ENCODE peak calls at places on chromosomes 11 and 22, in ten cellular contexts. V is naive thymus-derived CD4-positive, alpha-beta T cell; C is kidney; U is right lobe of liver; B is gastrocnemius medialis; F is upper lobe of right lung; H is neural progenitor cell; Q is ovary; R is neuronal stem cell; D is BE2C. M is an unnamed sample.

GRCh38 chr11:63592975-63593395 is 21.2 kb downstream of the PLAAT3 start:
- DNase-seq in V (no peak), R (no peak), D (no peak), H (peak; percentile 24), C (no peak), Q (no peak), B (no peak), U (no peak), F (no peak), M (peak; percentile 15)

GRCh38 chr11:126355324-126355925 is at the start of gene ST3GAL4:
- DNase-seq in U (peak; percentile 89), R (peak; percentile 82), D (peak; percentile 88), Q (peak; percentile 88), F (peak; percentile 88), H (peak; percentile 96), B (peak; percentile 43), V (peak; percentile 44), C (peak; percentile 95), M (peak; percentile 90)

GRCh38 chr11:79431535-79431934 is 9.3 kb downstream of the TENM4 start:
- DNase-seq in U (no peak), B (no peak), Q (no peak), V (no peak), H (no peak), D (no peak), R (no peak), F (no peak), C (no peak), M (no peak)

GRCh38 chr11:126160345-126161145 is 50.9 kb downstream of the RPUSD4 start:
- DNase-seq in C (no peak), U (no peak), R (no peak), H (peak; percentile 29), B (no peak), Q (no peak), V (no peak), D (no peak), F (no peak), M (no peak)

GRCh38 chr22:29470159-29470855 is 9.7 kb upstream of the NEFH start:
- DNase-seq in Q (no peak), V (peak; percentile 78), B (no peak), R (peak; percentile 84), F (peak; percentile 83), D (no peak), C (peak; percentile 80), H (peak; percentile 94), U (peak; percentile 54), M (peak; percentile 73)

GRCh38 chr22:30944986-30945385 is 23.6 kb downstream of the MORC2 start:
- DNase-seq in D (no peak), C (no peak), H (no peak), F (no peak), Q (no peak), U (no peak), V (no peak), B (no peak), R (no peak), M (no peak)

GRCh38 chr22:20431520-20432237 is 5.9 kb downstream of the SCARF2 start:
- DNase-seq in U (no peak), R (no peak), B (no peak), H (peak; percentile 37), Q (no peak), C (peak; percentile 79), D (no peak), V (no peak), F (peak; percentile 65), M (no peak)

GRCh38 chr22:42294034-42294985 is 23.9 kb upstream of the TCF20 start:
- DNase-seq in F (peak; percentile 75), V (peak; percentile 56), C (no peak), H (peak; percentile 93), U (peak; percentile 65), R (peak; percentile 72), B (no peak), Q (peak; percentile 40), D (no peak), M (peak; percentile 62)

GRCh38 chr11:111792955-111793500 is 26.8 kb upstream of the PPP2R1B start:
- DNase-seq in B (no peak), V (no peak), C (no peak), H (no peak), D (no peak), F (no peak), R (no peak), Q (no peak), U (no peak), M (no peak)

GRCh38 chr22:49152146-49152929 is 675.3 kb downstream of the BRD1 start:
- DNase-seq in R (peak; percentile 54), F (peak; percentile 62), U (no peak), D (no peak), C (no peak), V (no peak), Q (no peak), B (no peak), H (peak; percentile 68), M (no peak)

GRCh38 chr11:72375241-72375640 is 59.1 kb downstream of the CLPB start:
- DNase-seq in D (no peak), Q (no peak), C (no peak), F (no peak), R (no peak), V (no peak), B (no peak), U (no peak), H (no peak), M (no peak)

GRCh38 chr22:32478994-32479393 is 4.4 kb downstream of the FBXO7 start:
- DNase-seq in D (no peak), V (no peak), Q (no peak), F (no peak), B (no peak), H (no peak), R (no peak), C (no peak), U (no peak), M (no peak)

GRCh38 chr11:74417860-74418508 is 19.8 kb upstream of the PGM2L1 start:
- DNase-seq in F (no peak), V (no peak), H (no peak), D (no peak), B (no peak), R (no peak), U (no peak), C (no peak), Q (no peak), M (no peak)

GRCh38 chr11:72333657-72334056 is 89.7 kb upstream of the PHOX2A start:
- DNase-seq in V (peak; percentile 51), Q (no peak), B (no peak), D (peak; percentile 79), H (peak; percentile 83), C (no peak), F (no peak), U (no peak), R (peak; percentile 48), M (no peak)

DNA sequence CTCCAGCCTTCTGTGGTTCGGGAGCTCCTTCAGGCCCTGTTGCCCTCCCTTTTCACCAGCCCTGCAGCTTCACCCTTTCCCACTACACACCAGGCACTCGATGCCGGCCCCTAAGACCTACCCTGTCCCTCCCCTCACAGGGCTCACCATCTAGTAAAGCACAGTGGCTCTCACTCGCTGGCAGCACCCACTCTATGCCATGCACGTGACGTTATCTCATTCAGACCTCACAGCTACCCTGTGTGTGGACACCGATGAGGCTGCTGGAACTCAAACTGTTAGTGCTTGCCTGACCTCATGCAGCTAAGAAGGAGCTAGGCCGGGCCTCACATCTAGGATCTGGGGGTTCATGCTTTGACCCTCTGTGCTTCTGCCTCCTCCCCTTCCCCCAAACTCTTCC is 45.5 kb downstream of the SCN3B start:
- DNase-seq in C (no peak), U (no peak), F (no peak), V (no peak), B (no peak), Q (no peak), D (no peak), H (no peak), R (no peak), M (no peak)
- H3K36me3 ChIP-seq in C (peaks cover 41% of the 10 kb centered on the region), U (no peaks in the 10 kb centered on the region), F (no peaks in the 10 kb centered on the region), V (peaks cover 3% of the 10 kb centered on the region), B (peaks cover 44% of the 10 kb centered on the region), Q (no peaks in the 10 kb centered on the region), D (peaks cover 22% of the 10 kb centered on the region), H (no peaks in the 10 kb centered on the region), R (peaks cover 28% of the 10 kb centered on the region), M (no peaks in the 10 kb centered on the region)

GRCh38 chr11:57421066-57421465 is 5.9 kb downstream of the SLC43A3 start:
- DNase-seq in H (no peak), B (no peak), V (no peak), D (no peak), C (no peak), F (no peak), U (no peak), R (no peak), Q (no peak), M (no peak)

GRCh38 chr11:57413681-57414080 is 13.2 kb downstream of the SLC43A3 start:
- DNase-seq in R (no peak), B (no peak), U (no peak), V (no peak), D (no peak), C (no peak), Q (no peak), F (no peak), H (no peak), M (no peak)

GRCh38 chr11:57414612-57415212 is 12.2 kb downstream of the SLC43A3 start:
- DNase-seq in R (no peak), B (no peak), H (no peak), V (no peak), C (no peak), D (no peak), Q (no peak), F (no peak), U (no peak), M (no peak)

GRCh38 chr11:57416436-57416835 is 10.5 kb downstream of the SLC43A3 start:
- DNase-seq in Q (no peak), H (no peak), B (no peak), D (no peak), R (no peak), F (no peak), C (no peak), V (no peak), U (no peak), M (no peak)

GRCh38 chr11:57417056-57417455 is 9.9 kb downstream of the SLC43A3 start:
- DNase-seq in V (no peak), C (no peak), Q (no peak), F (no peak), B (no peak), U (no peak), D (no peak), H (no peak), R (no peak), M (peak; percentile 20)
- H3K36me3 ChIP-seq in V (peaks cover 3% of the 10 kb centered on the region), C (peaks cover 6% of the 10 kb centered on the region), Q (no peaks in the 10 kb centered on the region), F (peaks cover 95% of the 10 kb centered on the region), B (peaks cover 24% of the 10 kb centered on the region), U (peaks cover 61% of the 10 kb centered on the region), D (no peaks in the 10 kb centered on the region), H (no peaks in the 10 kb centered on the region), R (peaks cover 22% of the 10 kb centered on the region), M (no peaks in the 10 kb centered on the region)

GRCh38 chr11:45391168-45391850 is 105.2 kb upstream of the SYT13 start:
- DNase-seq in U (peak; percentile 63), C (no peak), D (no peak), V (no peak), H (no peak), Q (no peak), R (no peak), B (no peak), F (peak; percentile 19), M (no peak)
- H3K36me3 ChIP-seq in U (no peaks in the 10 kb centered on the region), C (no peaks in the 10 kb centered on the region), D (no peaks in the 10 kb centered on the region), V (no peaks in the 10 kb centered on the region), H (no peaks in the 10 kb centered on the region), Q (no peaks in the 10 kb centered on the region), R (no peaks in the 10 kb centered on the region), B (no peaks in the 10 kb centered on the region), F (no peaks in the 10 kb centered on the region), M (no peaks in the 10 kb centered on the region)

GRCh38 chr11:47413351-47413750 is 5.0 kb downstream of the SLC39A13 start:
- DNase-seq in V (no peak), D (no peak), U (no peak), Q (no peak), B (no peak), C (peak; percentile 65), F (no peak), H (peak; percentile 0), R (no peak), M (no peak)
- H3K36me3 ChIP-seq in V (no peaks in the 10 kb centered on the region), D (peaks cover 10% of the 10 kb centered on the region), U (no peaks in the 10 kb centered on the region), Q (no peaks in the 10 kb centered on the region), B (peaks cover 17% of the 10 kb centered on the region), C (peaks cover 3% of the 10 kb centered on the region), F (peaks cover 41% of the 10 kb centered on the region), H (no peaks in the 10 kb centered on the region), R (peaks cover 24% of the 10 kb centered on the region), M (no peaks in the 10 kb centered on the region)

M was measured in testis.